ENCODE peak calls at places on chromosomes 6 and 20, in four cellular contexts. T, B, K and O are unnamed samples.
A peak's percentile ranks its signal among the peaks of the same experiment; 100 is the strongest.

GRCh38 chr20:57627972-57628650 is 7.9 kb upstream of the ZBP1 start:
- DNase-seq in T (no peak), B (no peak), K (no peak), O (peak; percentile 25)

GRCh38 chr6:125507987-125508655 is 206.4 kb upstream of the HDDC2 start:
- DNase-seq in T (no peak), B (no peak), K (no peak), O (no peak)

GRCh38 chr6:36094786-36095496 is 35.4 kb upstream of the MAPK13 start:
- DNase-seq in T (peak; percentile 75), B (peak; percentile 63), K (peak; percentile 76), O (peak; percentile 73)

GRCh38 chr6:144264270-144265060 is 20.7 kb upstream of the UTRN start:
- DNase-seq in T (no peak), B (peak; percentile 77), K (no peak), O (no peak)

GRCh38 chr20:63168861-63169260 is 47.1 kb downstream of the YTHDF1 start:
- DNase-seq in T (no peak), B (no peak), K (no peak), O (no peak)

GRCh38 chr6:106300944-106301343 is 24.6 kb downstream of the ATG5 start:
- DNase-seq in T (no peak), B (peak; percentile 26), K (no peak), O (no peak)

GRCh38 chr6:110147870-110148269 is 31.6 kb downstream of the WASF1 start:
- DNase-seq in T (no peak), B (no peak), K (no peak), O (no peak)

GRCh38 chr20:58542411-58543095 is 27.4 kb upstream of the APCDD1L start:
- DNase-seq in T (no peak), B (no peak), K (no peak), O (no peak)

GRCh38 chr6:6057442-6058053 is 50.8 kb upstream of the NRN1 start:
- DNase-seq in T (no peak), B (peak; percentile 46), K (no peak), O (no peak)

GRCh38 chr6:84553527-84553926 is 210.9 kb downstream of the TBX18 start:
- DNase-seq in T (no peak), B (no peak), K (no peak), O (no peak)

GRCh38 chr20:33713865-33714367 is 6.2 kb downstream of the PXMP4 start:
- DNase-seq in T (no peak), B (no peak), K (no peak), O (no peak)

GRCh38 chr6:1552296-1552761 is 57.4 kb upstream of the FOXC1 start:
- DNase-seq in T (no peak), B (peak; percentile 3), K (no peak), O (peak; percentile 58)

GRCh38 chr20:62172666-62173065 is 10.2 kb upstream of the MTG2 start:
- DNase-seq in T (no peak), B (no peak), K (no peak), O (no peak)

GRCh38 chr20:33843854-33844253 is 32.7 kb downstream of the CHMP4B start:
- DNase-seq in T (no peak), B (no peak), K (no peak), O (no peak)

GRCh38 chr6:108948252-108948651 is 100.0 kb downstream of the ARMC2 start:
- DNase-seq in T (no peak), B (no peak), K (no peak), O (no peak)

GRCh38 chr20:33311989-33312388 is 29.0 kb downstream of the BPIFB1 start:
- DNase-seq in T (no peak), B (no peak), K (no peak), O (no peak)

GRCh38 chr6:109465772-109466171 is 10.2 kb upstream of the MICAL1 start:
- DNase-seq in T (no peak), B (no peak), K (no peak), O (no peak)

GRCh38 chr20:62377615-62378085 is 9.3 kb upstream of the RPS21 start:
- DNase-seq in T (no peak), B (no peak), K (no peak), O (no peak)

GRCh38 chr20:3276400-3277015 is 37.5 kb upstream of the SLC4A11 start:
- DNase-seq in T (no peak), B (peak; percentile 30), K (no peak), O (no peak)